ENCODE peak calls at places on chromosome 17, in nine cellular contexts. One of them, this sample, is unnamed.

GRCh38 chr17:34709108-34709779 is 129.9 kb downstream of the TMEM132E start:
- DNase-seq in H54: no peak
- DNase-seq in body of pancreas: no peak
- DNase-seq in GM19239: no peak
- DNase-seq in prostate gland: no peak
- DNase-seq in activated naive CD4-positive, alpha-beta T cell: no peak
- DNase-seq in myocyte: no peak
- DNase-seq in neural crest cell: no peak
- DNase-seq in NCI-H510A treated with DMSO at 0.1 percent for 48 hours: no peak
- DNase-seq in this sample: no peak

GRCh38 chr17:69468211-69468610 is 53.7 kb downstream of the MAP2K6 start:
- DNase-seq in H54: no peak
- DNase-seq in body of pancreas: no peak
- DNase-seq in GM19239: no peak
- DNase-seq in prostate gland: no peak
- DNase-seq in activated naive CD4-positive, alpha-beta T cell: no peak
- DNase-seq in myocyte: no peak
- DNase-seq in neural crest cell: no peak
- DNase-seq in NCI-H510A treated with DMSO at 0.1 percent for 48 hours: no peak
- DNase-seq in this sample: no peak

GRCh38 chr17:57552114-57552601 is 192.9 kb downstream of the CCDC182 start:
- DNase-seq in H54: no peak
- DNase-seq in body of pancreas: no peak
- DNase-seq in GM19239: peak
- DNase-seq in prostate gland: no peak
- DNase-seq in activated naive CD4-positive, alpha-beta T cell: no peak
- DNase-seq in myocyte: peak
- DNase-seq in neural crest cell: peak
- DNase-seq in NCI-H510A treated with DMSO at 0.1 percent for 48 hours: no peak
- DNase-seq in this sample: no peak

GRCh38 chr17:70006159-70006558 is 68.9 kb upstream of the KCNJ16 start:
- DNase-seq in H54: no peak
- DNase-seq in body of pancreas: no peak
- DNase-seq in GM19239: no peak
- DNase-seq in prostate gland: no peak
- DNase-seq in activated naive CD4-positive, alpha-beta T cell: no peak
- DNase-seq in myocyte: no peak
- DNase-seq in neural crest cell: no peak
- DNase-seq in NCI-H510A treated with DMSO at 0.1 percent for 48 hours: no peak
- DNase-seq in this sample: no peak

GRCh38 chr17:30954046-30954805 is 16.6 kb upstream of the RNF135 start:
- DNase-seq in H54: no peak
- DNase-seq in body of pancreas: no peak
- DNase-seq in GM19239: no peak
- DNase-seq in prostate gland: no peak
- DNase-seq in activated naive CD4-positive, alpha-beta T cell: no peak
- DNase-seq in myocyte: no peak
- DNase-seq in neural crest cell: no peak
- DNase-seq in NCI-H510A treated with DMSO at 0.1 percent for 48 hours: no peak
- DNase-seq in this sample: no peak

GRCh38 chr17:64216385-64217248 is 46.4 kb downstream of the TEX2 start:
- DNase-seq in H54: no peak
- DNase-seq in body of pancreas: peak
- DNase-seq in GM19239: no peak
- DNase-seq in prostate gland: no peak
- DNase-seq in activated naive CD4-positive, alpha-beta T cell: no peak
- DNase-seq in myocyte: no peak
- DNase-seq in neural crest cell: no peak
- DNase-seq in NCI-H510A treated with DMSO at 0.1 percent for 48 hours: no peak
- DNase-seq in this sample: no peak

GRCh38 chr17:34740516-34740915 is 161.1 kb downstream of the TMEM132E start:
- DNase-seq in H54: no peak
- DNase-seq in body of pancreas: no peak
- DNase-seq in GM19239: no peak
- DNase-seq in prostate gland: no peak
- DNase-seq in activated naive CD4-positive, alpha-beta T cell: no peak
- DNase-seq in myocyte: no peak
- DNase-seq in neural crest cell: no peak
- DNase-seq in NCI-H510A treated with DMSO at 0.1 percent for 48 hours: no peak
- DNase-seq in this sample: no peak

GRCh38 chr17:17243163-17243562 is 6.2 kb upstream of the FLCN start:
- DNase-seq in H54: no peak
- DNase-seq in body of pancreas: no peak
- DNase-seq in GM19239: no peak
- DNase-seq in prostate gland: no peak
- DNase-seq in activated naive CD4-positive, alpha-beta T cell: no peak
- DNase-seq in myocyte: no peak
- DNase-seq in neural crest cell: no peak
- DNase-seq in NCI-H510A treated with DMSO at 0.1 percent for 48 hours: no peak
- DNase-seq in this sample: no peak

GRCh38 chr17:64509179-64509578 is 2.4 kb downstream of the CEP95 start:
- DNase-seq in H54: no peak
- DNase-seq in body of pancreas: no peak
- DNase-seq in GM19239: no peak
- DNase-seq in prostate gland: no peak
- DNase-seq in activated naive CD4-positive, alpha-beta T cell: no peak
- DNase-seq in myocyte: no peak
- DNase-seq in neural crest cell: no peak
- DNase-seq in NCI-H510A treated with DMSO at 0.1 percent for 48 hours: no peak
- DNase-seq in this sample: no peak

GRCh38 chr17:17494499-17495447 is 1.4 kb downstream of the RASD1 start:
- DNase-seq in H54: no peak
- DNase-seq in body of pancreas: peak
- DNase-seq in GM19239: no peak
- DNase-seq in prostate gland: peak
- DNase-seq in activated naive CD4-positive, alpha-beta T cell: no peak
- DNase-seq in myocyte: no peak
- DNase-seq in neural crest cell: peak
- DNase-seq in NCI-H510A treated with DMSO at 0.1 percent for 48 hours: peak
- DNase-seq in this sample: no peak

GRCh38 chr17:17526369-17526768 is 30.2 kb upstream of the RASD1 start:
- DNase-seq in H54: no peak
- DNase-seq in body of pancreas: peak
- DNase-seq in GM19239: no peak
- DNase-seq in prostate gland: peak
- DNase-seq in activated naive CD4-positive, alpha-beta T cell: no peak
- DNase-seq in myocyte: no peak
- DNase-seq in neural crest cell: no peak
- DNase-seq in NCI-H510A treated with DMSO at 0.1 percent for 48 hours: no peak
- DNase-seq in this sample: no peak